ENCODE peak calls at places on chromosomes 11 and 22, in ten cellular contexts. X is epithelial cell of proximal tubule, B is ELR, T is AG09309, F is foreskin fibroblast, O is astrocyte of the cerebellum, Q is neuronal stem cell, I is GM04503, V is kidney glomerular epithelial cell, Z is fibroblast of mammary gland. L is an unnamed sample.

GRCh38 chr11:90178751-90179150 is 44.1 kb downstream of the CHORDC1 start:
- DNase-seq in X (no peak), B (peak; percentile 4), T (no peak), F (no peak), O (no peak), Q (no peak), I (no peak), V (no peak), Z (no peak), L (no peak)

GRCh38 chr11:125379565-125380343 is 116.3 kb downstream of the FEZ1 start:
- DNase-seq in X (no peak), B (no peak), T (no peak), F (no peak), O (no peak), Q (no peak), I (no peak), V (no peak), Z (no peak), L (no peak)

GRCh38 chr11:71370895-71371673 is 77.1 kb downstream of the DHCR7 start:
- DNase-seq in X (no peak), B (no peak), T (no peak), F (no peak), O (no peak), Q (no peak), I (no peak), V (no peak), Z (no peak), L (no peak)

GRCh38 chr11:134543144-134544044 is 131.4 kb upstream of the B3GAT1 start:
- DNase-seq in X (no peak), B (no peak), T (no peak), F (no peak), O (no peak), Q (no peak), I (no peak), V (no peak), Z (no peak), L (no peak)

GRCh38 chr11:46050065-46050464 is 71.2 kb downstream of the PHF21A start:
- DNase-seq in X (no peak), B (peak; percentile 75), T (peak; percentile 48), F (peak; percentile 87), O (peak; percentile 90), Q (peak; percentile 49), I (peak; percentile 60), V (peak; percentile 57), Z (peak; percentile 63), L (no peak)

GRCh38 chr11:58286249-58286648 is 18.2 kb upstream of the OR10W1 start:
- DNase-seq in X (peak; percentile 7), B (peak; percentile 63), T (no peak), F (peak; percentile 5), O (no peak), Q (peak; percentile 5), I (no peak), V (peak; percentile 58), Z (peak; percentile 47), L (no peak)

GRCh38 chr22:36569999-36570398 is 41.0 kb upstream of the EIF3D start:
- DNase-seq in X (no peak), B (peak; percentile 40), T (no peak), F (peak; percentile 32), O (no peak), Q (peak; percentile 21), I (no peak), V (no peak), Z (peak; percentile 36), L (no peak)

GRCh38 chr11:62902932-62903331 is 18.2 kb downstream of the CHRM1 start:
- DNase-seq in X (no peak), B (peak; percentile 35), T (no peak), F (no peak), O (no peak), Q (no peak), I (no peak), V (no peak), Z (peak; percentile 55), L (no peak)

GRCh38 chr11:117197516-117198456 is 1.4 kb upstream of the TAGLN start:
- DNase-seq in X (no peak), B (no peak), T (no peak), F (no peak), O (no peak), Q (no peak), I (no peak), V (no peak), Z (no peak), L (no peak)

GRCh38 chr11:44923796-44924195 is 26.9 kb downstream of the TP53I11 start:
- DNase-seq in X (no peak), B (no peak), T (no peak), F (no peak), O (no peak), Q (no peak), I (no peak), V (no peak), Z (no peak), L (no peak)

GRCh38 chr11:15852179-15852578 is 504.2 kb downstream of the SOX6 start:
- DNase-seq in X (peak; percentile 3), B (peak; percentile 19), T (no peak), F (no peak), O (no peak), Q (no peak), I (no peak), V (no peak), Z (peak; percentile 23), L (no peak)

GRCh38 chr22:29877620-29878019 is 5.4 kb upstream of the MTMR3 start:
- DNase-seq in X (no peak), B (peak; percentile 24), T (peak; percentile 20), F (peak; percentile 34), O (peak; percentile 49), Q (no peak), I (peak; percentile 42), V (no peak), Z (peak; percentile 85), L (no peak)

GRCh38 chr11:61567286-61568061 is 13.4 kb downstream of the SYT7 start:
- DNase-seq in X (peak; percentile 13), B (peak; percentile 77), T (peak; percentile 20), F (peak; percentile 60), O (peak; percentile 28), Q (peak; percentile 91), I (no peak), V (peak; percentile 50), Z (peak; percentile 77), L (peak; percentile 59)